ENCODE peak calls at places on chromosomes 3 and 15, in five cellular contexts. B is sigmoid colon; Z is activated CD4-positive, alpha-beta T cell treated with anti-CD3 and anti-CD28 coated beads, Interleukin-2, amount 10 ng/mL, durations not matched to agents 7 days and 5 days; N is stimulated activated CD8-positive, alpha-beta memory T cell treated with anti-CD3 and anti-CD28 coated beads, Interleukin-7, amount 100 ng/mL, for 4 hours; P is kidney glomerular epithelial cell. V is an unnamed sample.

GRCh38 chr15:44598892-44599291 is 61.9 kb downstream of the EIF3J start:
- DNase-seq in B (no peak), Z (no peak), N (no peak), P (no peak), V (no peak)

GRCh38 chr15:89112341-89112971 is 24.2 kb downstream of the ABHD2 start:
- DNase-seq in B (peak; percentile 65), Z (no peak), N (no peak), P (peak; percentile 21), V (no peak)

GRCh38 chr3:48130321-48130881 is 57.8 kb downstream of the CDC25A start:
- DNase-seq in B (peak; percentile 85), Z (no peak), N (no peak), P (peak; percentile 11), V (no peak)

GRCh38 chr3:66053009-66053782 is 14.5 kb upstream of the MAGI1 start:
- DNase-seq in B (no peak), Z (no peak), N (no peak), P (no peak), V (no peak)

GRCh38 chr3:146817705-146818104 is 212.6 kb upstream of the PLSCR5 start:
- DNase-seq in B (no peak), Z (no peak), N (no peak), P (peak; percentile 43), V (no peak)

GRCh38 chr3:36695769-36696137 is 68.6 kb downstream of the DCLK3 start:
- DNase-seq in B (no peak), Z (no peak), N (no peak), P (peak; percentile 28), V (no peak)

GRCh38 chr3:160618363-160618762 is 53.0 kb upstream of the KPNA4 start:
- DNase-seq in B (no peak), Z (no peak), N (no peak), P (peak; percentile 33), V (no peak)

GRCh38 chr15:90349072-90349471 is 3.0 kb upstream of the ZNF774 start:
- DNase-seq in B (no peak), Z (no peak), N (no peak), P (no peak), V (no peak)

GRCh38 chr3:180913582-180914404 is 1.3 kb downstream of the FXR1 start:
- DNase-seq in B (no peak), Z (no peak), N (no peak), P (no peak), V (no peak)

GRCh38 chr15:90479656-90480055 is 50.1 kb upstream of the CRTC3 start:
- DNase-seq in B (no peak), Z (no peak), N (no peak), P (no peak), V (no peak)

GRCh38 chr15:45186771-45187577 is 792 bp downstream of the SHF start:
- DNase-seq in B (no peak), Z (no peak), N (no peak), P (no peak), V (no peak)

GRCh38 chr15:34821907-34822306 is 26.6 kb upstream of the ACTC1 start:
- DNase-seq in B (no peak), Z (no peak), N (no peak), P (no peak), V (no peak)

GRCh38 chr3:186380622-186381380 is 18.8 kb upstream of the DGKG start:
- DNase-seq in B (no peak), Z (no peak), N (no peak), P (no peak), V (no peak)

GRCh38 chr15:74788716-74789151 is 6.9 kb downstream of the CSK start:
- DNase-seq in B (no peak), Z (peak; percentile 82), N (no peak), P (no peak), V (no peak)

GRCh38 chr15:62051166-62051565 is 9.1 kb downstream of the VPS13C start:
- DNase-seq in B (no peak), Z (no peak), N (no peak), P (no peak), V (no peak)

GRCh38 chr3:48420561-48420960 is 9.3 kb downstream of the PLXNB1 start:
- DNase-seq in B (no peak), Z (no peak), N (no peak), P (no peak), V (no peak)

GRCh38 chr3:81027344-81027743 is 734.1 kb downstream of the GBE1 start:
- DNase-seq in B (no peak), Z (no peak), N (no peak), P (no peak), V (no peak)

GRCh38 chr15:47756872-47757271 is 39.6 kb downstream of the SEMA6D start:
- DNase-seq in B (no peak), Z (no peak), N (no peak), P (peak; percentile 57), V (no peak)